ENCODE peak calls at places on chromosome 18, in five cellular contexts. I is heart left ventricle, L is nephron progenitor cell, O is GM13977, M is endodermal cell. R is an unnamed sample.

GRCh38 chr18:45777393-45777792 is 48.1 kb upstream of the SIGLEC15 start:
- DNase-seq in I (no peak), L (no peak), O (no peak), M (no peak), R (no peak)

GRCh38 chr18:46677609-46678470 is 20.8 kb upstream of the LOXHD1 start:
- DNase-seq in I (no peak), L (no peak), O (peak), M (peak), R (no peak)

GRCh38 chr18:75679347-75679746 is 251.8 kb upstream of the SMIM21 start:
- DNase-seq in I (peak), L (no peak), O (no peak), M (no peak), R (no peak)

GRCh38 chr18:35071819-35072247 is 30.6 kb downstream of the MAPRE2 start:
- DNase-seq in I (no peak), L (no peak), O (peak), M (no peak), R (no peak)

GRCh38 chr18:56575819-56576663 is 62.4 kb downstream of the TXNL1 start:
- DNase-seq in I (no peak), L (no peak), O (peak), M (no peak), R (peak)

GRCh38 chr18:9743200-9744016 is 35.3 kb downstream of the RAB31 start:
- DNase-seq in I (no peak), L (peak), O (no peak), M (peak), R (no peak)

GRCh38 chr18:55233850-55234249 is 274.6 kb upstream of the CCDC68 start:
- DNase-seq in I (no peak), L (no peak), O (no peak), M (no peak), R (no peak)

GRCh38 chr18:35672897-35673296 is 91.4 kb downstream of the GALNT1 start:
- DNase-seq in I (no peak), L (no peak), O (no peak), M (no peak), R (no peak)

GRCh38 chr18:58657081-58657480 is 14.2 kb upstream of the MALT1 start:
- DNase-seq in I (no peak), L (no peak), O (no peak), M (no peak), R (no peak)

GRCh38 chr18:57863706-57864105 is 60.6 kb upstream of the ATP8B1 start:
- DNase-seq in I (no peak), L (no peak), O (no peak), M (no peak), R (no peak)

GRCh38 chr18:2325308-2325849 is 245.9 kb downstream of the METTL4 start:
- DNase-seq in I (no peak), L (no peak), O (no peak), M (no peak), R (no peak)

GRCh38 chr18:68843467-68844089 is 45.7 kb downstream of the CCDC102B start:
- DNase-seq in I (no peak), L (no peak), O (no peak), M (no peak), R (no peak)

GRCh38 chr18:50857694-50858093 is 21.2 kb upstream of the ME2 start:
- DNase-seq in I (no peak), L (no peak), O (no peak), M (no peak), R (no peak)

GRCh38 chr18:37429768-37430167 is 135.8 kb downstream of the CELF4 start:
- DNase-seq in I (no peak), L (no peak), O (no peak), M (no peak), R (no peak)

GRCh38 chr18:3067213-3068118 is 54.5 kb upstream of the LPIN2 start:
- DNase-seq in I (peak), L (no peak), O (no peak), M (peak), R (no peak)

GRCh38 chr18:59514193-59514592 is 155.1 kb upstream of the LMAN1 start:
- DNase-seq in I (peak), L (no peak), O (no peak), M (no peak), R (peak)

GRCh38 chr18:76997951-76998808 is 134.4 kb downstream of the MBP start:
- DNase-seq in I (no peak), L (no peak), O (no peak), M (peak), R (no peak)

GRCh38 chr18:64409511-64409910 is 260.6 kb upstream of the LINC00305 start:
- DNase-seq in I (no peak), L (peak), O (peak), M (no peak), R (peak)

GRCh38 chr18:73647391-73647790 is 500.2 kb downstream of the FBXO15 start:
- DNase-seq in I (no peak), L (no peak), O (no peak), M (no peak), R (no peak)

GRCh38 chr18:62450175-62450545 is 72.7 kb upstream of the ZCCHC2 start:
- DNase-seq in I (no peak), L (no peak), O (no peak), M (no peak), R (no peak)

GRCh38 chr18:59202258-59202820 is 17.6 kb upstream of the GRP start:
- DNase-seq in I (no peak), L (no peak), O (no peak), M (no peak), R (no peak)

GRCh38 chr18:59902180-59902992 is 2.6 kb downstream of the PMAIP1 start:
- DNase-seq in I (no peak), L (no peak), O (peak), M (no peak), R (no peak)

GRCh38 chr18:31657823-31658669 is 26.3 kb downstream of the B4GALT6 start:
- DNase-seq in I (no peak), L (no peak), O (peak), M (no peak), R (no peak)

GRCh38 chr18:9901377-9901776 is 12.4 kb upstream of the VAPA start:
- DNase-seq in I (no peak), L (no peak), O (no peak), M (no peak), R (no peak)

GRCh38 chr18:39414009-39414700 is 1848.6 kb upstream of the CELF4 start:
- DNase-seq in I (no peak), L (no peak), O (no peak), M (no peak), R (no peak)

GRCh38 chr18:62763101-62763521 is 47.8 kb downstream of the PHLPP1 start:
- DNase-seq in I (no peak), L (no peak), O (no peak), M (no peak), R (no peak)

GRCh38 chr18:5238371-5238758 is 41.3 kb upstream of the AKAIN1 start:
- DNase-seq in I (peak), L (peak), O (peak), M (peak), R (peak)

GRCh38 chr18:6561893-6562292 is 147.2 kb upstream of the L3MBTL4 start:
- DNase-seq in I (no peak), L (no peak), O (no peak), M (no peak), R (no peak)

GRCh38 chr18:23618862-23619387 is 32.6 kb upstream of the NPC1 start:
- DNase-seq in I (no peak), L (peak), O (peak), M (peak), R (peak)
- TF ChIP-seq CTCF in I (no peak), L (no peak), O (peak), M (peak), R (no peak)

GRCh38 chr18:48078448-48078847 is 148.0 kb upstream of the SMAD2 start:
- DNase-seq in I (no peak), L (no peak), O (no peak), M (no peak), R (no peak)
- TF ChIP-seq CTCF in I (no peak), L (no peak), O (no peak), M (no peak), R (no peak)

DNA sequence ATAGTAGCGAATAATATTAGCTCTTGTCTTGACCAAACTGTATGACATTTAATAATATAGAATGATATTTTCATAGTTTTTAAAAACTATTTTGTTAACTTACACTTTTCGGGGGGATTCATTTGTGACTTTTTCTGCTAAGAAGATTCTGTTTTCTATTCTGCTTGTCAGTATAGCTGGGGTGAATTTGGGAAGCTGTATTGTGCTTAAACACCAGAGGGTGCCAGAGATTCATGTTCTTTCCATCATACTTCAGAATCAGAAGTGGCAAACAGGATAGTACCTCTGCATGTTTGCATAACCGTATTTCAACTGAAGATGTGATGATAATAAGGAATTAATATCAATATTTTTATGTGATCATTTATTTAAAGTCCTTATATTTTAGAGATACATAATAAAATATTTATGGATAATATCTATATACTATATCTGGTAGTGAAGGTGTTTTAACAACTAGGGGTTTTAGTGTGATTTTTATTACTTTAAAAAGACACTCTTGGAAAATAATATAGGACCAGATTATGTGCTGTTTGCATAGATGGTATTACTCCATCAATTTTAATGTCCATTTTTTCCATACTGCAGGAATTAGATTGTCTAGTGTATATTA is 81.0 kb downstream of the TAF4B start:
- DNase-seq in I (no peak), L (peak), O (peak), M (peak), R (peak)
- TF ChIP-seq CTCF in I (peak), L (peak), O (peak), M (peak), R (peak)

DNA sequence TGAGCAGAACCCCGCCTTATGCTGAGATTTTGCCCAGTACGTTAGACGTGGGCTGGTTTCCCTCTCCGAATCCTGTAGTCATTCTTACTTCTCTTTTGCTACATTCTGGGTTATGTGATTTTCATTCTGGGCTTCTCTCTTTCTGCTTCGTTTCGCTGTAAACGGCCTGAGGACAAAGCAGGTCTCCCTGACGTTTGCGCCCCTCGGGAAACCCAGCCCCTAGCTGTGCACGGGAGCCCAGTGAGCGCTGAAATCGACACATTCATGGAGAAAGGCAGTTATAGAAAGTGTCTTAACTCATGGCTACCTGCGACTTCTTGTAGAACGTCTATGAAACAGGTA is 22.7 kb upstream of the MC5R start:
- DNase-seq in I (no peak), L (no peak), O (no peak), M (no peak), R (no peak)
- TF ChIP-seq CTCF in I (no peak), L (no peak), O (no peak), M (no peak), R (no peak)

DNA sequence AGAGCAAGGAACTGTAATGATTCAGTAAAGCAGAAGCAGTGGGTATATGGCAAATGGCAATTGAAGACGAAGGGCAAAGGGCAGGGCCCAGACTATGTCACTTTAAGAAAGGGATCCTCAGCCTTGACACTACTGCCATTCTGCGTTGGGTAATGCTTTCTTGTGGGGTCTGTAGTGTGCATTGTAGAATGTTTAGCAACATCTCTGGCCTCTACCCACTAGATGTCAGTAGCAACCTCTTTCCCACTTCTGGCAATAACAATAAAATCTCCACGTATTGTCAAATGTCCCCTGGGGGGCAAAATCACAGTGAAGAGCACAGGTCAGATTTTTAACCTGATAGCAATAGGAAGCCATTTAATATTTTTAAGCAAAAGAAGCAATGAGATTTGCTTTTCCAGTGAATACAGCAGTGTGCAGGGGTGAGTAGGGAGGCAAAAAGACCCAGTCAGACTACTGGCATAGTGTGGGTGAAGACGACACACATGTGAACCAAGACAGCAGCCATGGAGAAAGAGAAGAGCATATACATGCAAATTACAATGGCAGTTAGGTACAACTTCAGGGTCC is 209.5 kb downstream of the DYM start:
- DNase-seq in I (no peak), L (no peak), O (no peak), M (no peak), R (no peak)
- TF ChIP-seq CTCF in I (no peak), L (peak), O (peak), M (peak), R (no peak)

DNA sequence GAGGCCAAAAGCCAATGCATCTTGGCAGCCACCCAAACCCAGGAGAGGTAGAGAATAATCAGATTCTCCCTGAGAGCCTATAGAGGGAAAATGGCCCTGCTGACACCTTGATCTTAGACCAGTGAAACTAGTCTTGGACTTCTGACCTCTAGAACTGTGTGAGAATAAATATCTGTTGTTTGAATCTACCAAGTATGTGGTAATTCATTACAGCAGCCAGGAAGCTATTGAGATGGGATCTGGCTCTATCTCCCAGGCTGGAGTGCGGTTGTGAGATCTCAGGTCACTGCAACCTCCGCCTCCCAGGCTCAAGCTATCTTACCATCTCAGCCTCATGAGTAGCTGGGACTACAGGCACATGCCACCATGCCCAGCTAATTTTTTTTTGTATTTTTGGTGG is 567.2 kb downstream of the MBD2 start:
- DNase-seq in I (no peak), L (no peak), O (no peak), M (no peak), R (no peak)
- TF ChIP-seq CTCF in I (no peak), L (no peak), O (no peak), M (no peak), R (no peak)

GRCh38 chr18:26802330-26803200 is 62.9 kb downstream of the AQP4 start:
- DNase-seq in I (no peak), L (peak), O (no peak), M (no peak), R (no peak)

GRCh38 chr18:26803643-26804042 is 61.9 kb downstream of the AQP4 start:
- DNase-seq in I (no peak), L (no peak), O (no peak), M (no peak), R (no peak)

GRCh38 chr18:26806224-26806623 is 59.3 kb downstream of the AQP4 start:
- DNase-seq in I (no peak), L (no peak), O (no peak), M (no peak), R (no peak)

GRCh38 chr18:26804474-26804873 is 61.0 kb downstream of the AQP4 start:
- DNase-seq in I (no peak), L (peak), O (no peak), M (peak), R (peak)
- TF ChIP-seq CTCF in I (no peak), L (no peak), O (peak), M (peak), R (peak)

DNA sequence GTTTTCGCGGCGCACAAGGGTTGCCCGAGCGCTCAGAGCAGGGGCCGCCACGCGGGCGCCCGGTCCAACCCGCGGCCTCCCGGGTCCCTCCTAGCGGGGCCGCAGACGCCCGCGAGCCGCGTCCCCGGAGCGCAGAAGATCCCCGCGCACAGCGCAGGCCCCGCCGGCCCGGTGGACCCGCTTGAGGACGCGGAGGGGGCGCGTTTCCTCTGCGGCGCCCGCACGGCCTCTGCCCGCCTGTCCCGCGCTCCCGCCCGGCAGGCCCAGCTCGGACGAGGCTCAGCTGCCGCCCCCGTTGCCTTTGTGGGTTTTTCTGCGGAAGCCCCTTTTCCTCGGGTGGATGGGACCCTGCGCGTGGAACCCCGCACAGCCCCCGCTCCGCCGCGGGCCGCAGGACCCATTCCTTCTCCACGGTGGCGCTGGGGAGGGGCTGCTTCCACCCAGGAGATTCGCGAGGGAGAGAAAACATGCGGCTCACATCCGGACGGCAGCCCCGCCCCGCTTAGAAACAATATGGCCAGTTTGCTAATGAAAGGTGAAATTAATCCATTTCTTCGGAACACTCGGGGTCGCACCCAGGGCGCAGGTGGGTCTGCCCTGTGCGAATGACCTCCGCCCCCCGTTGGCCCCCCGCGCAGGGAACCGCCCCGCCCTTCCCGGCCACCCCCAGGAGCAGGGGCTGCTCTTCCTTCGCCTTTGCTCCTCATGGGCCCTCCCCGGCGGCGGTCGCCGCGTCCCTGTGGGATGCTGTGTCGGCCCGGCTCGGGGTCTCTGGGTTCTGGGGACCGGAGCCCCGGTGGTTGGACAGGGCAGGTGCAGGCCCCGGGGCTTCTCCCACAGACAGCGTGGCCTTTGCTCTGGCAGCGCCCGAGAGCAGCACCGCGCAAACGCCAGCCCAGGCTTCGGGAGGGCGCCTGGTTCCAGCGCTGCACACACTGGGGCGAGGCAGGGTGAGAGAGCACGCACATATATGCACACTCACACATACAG is 9.3 kb upstream of the KCNG2 start:
- DNase-seq in I (no peak), L (peak), O (no peak), M (peak), R (peak)
- TF ChIP-seq CTCF in I (no peak), L (no peak), O (no peak), M (peak), R (peak)

R was measured in endothelial cell.